ENCODE peak calls at places on chromosomes 16 and 17, in eight cellular contexts. M is cardiac muscle cell; Q is A549; A is LNCaP clone FGC; H is activated CD8-positive, alpha-beta T cell treated with anti-CD3 and anti-CD28 coated beads for 36 hours; V is HCT116; J is nephron progenitor cell; K is A673. C is an unnamed sample.

GRCh38 chr17:76565728-76566612 is 19.7 kb downstream of the ST6GALNAC2 start:
- DNase-seq in A (no peak), V (no peak), Q (no peak), J (no peak), M (no peak), H (no peak), K (no peak), C (no peak)

GRCh38 chr17:36675250-36675649 is 73.9 kb downstream of the MRM1 start:
- DNase-seq in V (no peak), A (no peak), Q (no peak), H (peak), J (no peak), K (no peak), M (no peak), C (no peak)

GRCh38 chr17:61179316-61179715 is 220.3 kb upstream of the TBX2 start:
- DNase-seq in Q (no peak), H (no peak), A (no peak), K (no peak), J (no peak), V (no peak), M (peak), C (no peak)

GRCh38 chr16:46658925-46659324 is 30.1 kb downstream of the VPS35 start:
- DNase-seq in Q (no peak), A (no peak), M (peak), H (peak), K (no peak), J (no peak), V (no peak), C (no peak)

GRCh38 chr16:77306050-77306616 is 106.9 kb downstream of the SYCE1L start:
- DNase-seq in A (peak), V (no peak), Q (no peak), K (no peak), J (no peak), H (peak), M (no peak), C (no peak)

GRCh38 chr16:71373073-71373472 is 14.6 kb downstream of the CALB2 start:
- DNase-seq in M (no peak), H (no peak), A (no peak), J (no peak), V (peak), Q (peak), K (no peak), C (no peak)

GRCh38 chr17:8056232-8056975 is 17.5 kb downstream of the ALOX15B start:
- DNase-seq in M (no peak), H (peak), V (no peak), A (peak), Q (no peak), K (no peak), J (no peak), C (no peak)

GRCh38 chr17:70074991-70075390 is at the start of gene KCNJ16:
- DNase-seq in Q (peak), K (no peak), A (no peak), J (peak), V (no peak), H (no peak), M (no peak), C (peak)

GRCh38 chr17:34251186-34251585 is 3.9 kb upstream of the CCL2 start:
- DNase-seq in M (no peak), Q (no peak), K (no peak), V (no peak), J (no peak), H (no peak), A (no peak), C (no peak)

GRCh38 chr16:55759983-55760664 is 72.8 kb downstream of the CES1 start:
- DNase-seq in J (peak), V (no peak), A (no peak), K (no peak), H (no peak), M (peak), Q (no peak), C (no peak)

GRCh38 chr17:31699281-31699680 is 159.8 kb downstream of the COPRS start:
- DNase-seq in K (no peak), H (no peak), A (no peak), V (no peak), M (no peak), J (no peak), Q (no peak), C (peak)

GRCh38 chr17:37848690-37849616 is 75.3 kb upstream of the TBC1D3K start:
- DNase-seq in K (peak), Q (peak), V (peak), M (no peak), H (peak), J (no peak), A (peak), C (peak)

GRCh38 chr17:67359960-67360817 is 6.2 kb downstream of the PSMD12 start:
- DNase-seq in Q (peak), V (peak), M (peak), J (no peak), K (peak), A (no peak), H (peak), C (peak)

GRCh38 chr16:63702981-63703590 is 1418.8 kb downstream of the CDH11 start:
- DNase-seq in A (no peak), H (no peak), Q (no peak), J (no peak), K (no peak), V (no peak), M (peak), C (no peak)

GRCh38 chr16:51938861-51939260 is 608.1 kb downstream of the TOX3 start:
- DNase-seq in V (no peak), K (no peak), J (no peak), Q (no peak), A (no peak), M (no peak), H (no peak), C (no peak)

GRCh38 chr16:2429771-2430663 is 770 bp downstream of the CCNF start:
- DNase-seq in A (peak), K (peak), J (peak), H (no peak), V (no peak), M (peak), Q (peak), C (peak)

GRCh38 chr16:84266451-84266850 is 26.6 kb upstream of the KCNG4 start:
- DNase-seq in V (peak), Q (peak), A (peak), M (peak), H (peak), K (peak), J (peak), C (peak)

GRCh38 chr16:72963921-72964320 is 84.0 kb downstream of the ZFHX3 start:
- DNase-seq in H (no peak), K (no peak), J (no peak), A (no peak), V (no peak), M (no peak), Q (no peak), C (no peak)

GRCh38 chr17:4892499-4893221 is 6.7 kb upstream of the C17orf107 start:
- DNase-seq in H (no peak), K (no peak), M (no peak), A (no peak), Q (no peak), J (peak), V (no peak), C (no peak)

GRCh38 chr17:54969658-54970572 is 1.4 kb downstream of the STXBP4 start:
- DNase-seq in V (no peak), H (no peak), A (no peak), K (no peak), Q (no peak), M (no peak), J (no peak), C (no peak)

GRCh38 chr17:16178836-16179235 is 36.5 kb downstream of the NCOR1 start:
- DNase-seq in Q (no peak), A (no peak), M (no peak), J (no peak), H (no peak), K (no peak), V (no peak), C (no peak)

GRCh38 chr17:33284022-33284421 is 9.1 kb downstream of the ASIC2 start:
- DNase-seq in Q (peak), A (peak), V (no peak), K (peak), M (no peak), J (no peak), H (no peak), C (peak)

GRCh38 chr16:1413684-1414531 is 596 bp downstream of the UNKL start:
- DNase-seq in J (peak), A (no peak), Q (peak), V (peak), M (peak), K (peak), H (peak), C (peak)

GRCh38 chr17:72439893-72440502 is 319.2 kb downstream of the SOX9 start:
- DNase-seq in V (no peak), M (no peak), K (no peak), Q (no peak), J (no peak), H (no peak), A (no peak), C (no peak)

GRCh38 chr17:5049314-5049819 is 14.1 kb upstream of the SLC52A1 start:
- DNase-seq in K (no peak), H (peak), Q (no peak), M (no peak), A (no peak), V (no peak), J (no peak), C (no peak)

GRCh38 chr17:36687736-36688135 is 86.4 kb downstream of the MRM1 start:
- DNase-seq in J (no peak), A (no peak), K (no peak), V (no peak), H (no peak), Q (no peak), M (no peak), C (no peak)

GRCh38 chr16:85556456-85557082 is 56.6 kb upstream of the GSE1 start:
- DNase-seq in H (peak), J (peak), K (peak), M (peak), Q (peak), V (no peak), A (no peak), C (peak)

GRCh38 chr16:24966031-24966430 is 49.1 kb downstream of the ARHGAP17 start:
- DNase-seq in A (no peak), Q (no peak), H (no peak), M (no peak), J (no peak), V (no peak), K (no peak), C (no peak)

GRCh38 chr17:5282639-5283217 is 644 bp downstream of the RABEP1 start:
- DNase-seq in A (no peak), K (peak), V (no peak), Q (no peak), M (peak), H (peak), J (no peak), C (peak)

GRCh38 chr17:79235808-79236207 is 161.2 kb downstream of the ENGASE start:
- DNase-seq in Q (no peak), K (no peak), M (no peak), A (no peak), V (no peak), H (no peak), J (no peak), C (no peak)

GRCh38 chr17:34291721-34292348 is 6.3 kb downstream of the CCL11 start:
- DNase-seq in V (no peak), A (no peak), M (no peak), K (no peak), Q (no peak), J (no peak), H (no peak), C (no peak)

GRCh38 chr16:29806096-29806579 is at the start of gene MAZ:
- DNase-seq in J (peak), M (no peak), H (no peak), A (peak), K (peak), Q (no peak), V (peak), C (peak)

GRCh38 chr17:1460233-1460632 is 4.2 kb upstream of the CRK start:
- DNase-seq in A (peak), M (no peak), V (no peak), K (no peak), Q (peak), H (peak), J (no peak), C (peak)
- TF ChIP-seq CTCF in A (no peak), M (no peak), V (no peak), K (no peak), Q (no peak), H (no peak), J (no peak), C (no peak)

DNA sequence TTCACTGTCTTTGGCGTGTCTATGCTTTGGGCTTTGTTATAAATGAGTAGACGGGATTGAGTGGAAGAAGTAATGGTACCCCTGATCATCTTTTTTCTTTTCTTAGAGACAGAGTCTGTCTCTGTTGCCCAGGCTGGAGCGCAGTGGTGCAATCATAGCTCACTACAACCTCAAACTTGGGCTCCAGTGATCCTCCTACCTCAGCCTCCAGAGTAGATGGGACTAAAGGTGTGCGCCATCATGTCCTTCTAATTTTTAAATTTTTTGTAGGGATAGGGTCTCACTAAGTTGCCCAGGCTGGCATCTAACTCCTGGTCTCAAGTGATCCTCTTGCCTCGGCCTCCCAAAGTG is 14.9 kb upstream of the GPRC5B start:
- DNase-seq in M (no peak), J (no peak), V (no peak), A (no peak), K (no peak), Q (no peak), H (no peak), C (no peak)
- TF ChIP-seq CTCF in M (no peak), J (peak), V (no peak), A (no peak), K (no peak), Q (no peak), H (no peak), C (no peak)

GRCh38 chr17:82179946-82180475 is 32.6 kb downstream of the CCDC57 start:
- DNase-seq in H (no peak), M (no peak), J (no peak), A (no peak), Q (no peak), K (no peak), V (no peak), C (no peak)
- TF ChIP-seq CTCF in H (no peak), M (no peak), J (no peak), A (no peak), Q (no peak), K (no peak), V (no peak), C (no peak)

GRCh38 chr17:63523256-63523869 is at the start of gene KCNH6:
- DNase-seq in M (no peak), Q (no peak), H (no peak), V (no peak), J (no peak), A (no peak), K (no peak), C (no peak)
- TF ChIP-seq CTCF in M (no peak), Q (no peak), H (no peak), V (no peak), J (no peak), A (no peak), K (no peak), C (no peak)

GRCh38 chr17:81231121-81231645 is 7.7 kb downstream of the TEPSIN start:
- DNase-seq in V (no peak), J (no peak), K (no peak), A (no peak), Q (no peak), M (no peak), H (no peak), C (no peak)
- TF ChIP-seq CTCF in V (no peak), J (no peak), K (no peak), A (no peak), Q (no peak), M (no peak), H (no peak), C (no peak)